ENCODE peak calls at places on chromosomes 12 and 14, in nine cellular contexts. S is stomach; G is left lung; J is ovary; E is H1; N is kidney; I is pancreas; X is A549; M is CD4-positive, CD25-positive, alpha-beta regulatory T cell. P is an unnamed sample.
A peak's percentile ranks its signal among the peaks of the same experiment; 100 is the strongest.

GRCh38 chr12:40158592-40159111 is 52.8 kb upstream of the SLC2A13 start:
- DNase-seq in S (no peak), G (no peak), J (no peak), E (no peak), N (no peak), I (no peak), X (no peak), M (no peak), P (no peak)

GRCh38 chr12:28497889-28498411 is 307.7 kb downstream of the CCDC91 start:
- DNase-seq in S (no peak), G (no peak), J (no peak), E (no peak), N (no peak), I (no peak), X (no peak), M (no peak), P (no peak)

GRCh38 chr14:87046960-87047359 is 946.0 kb downstream of the GALC start:
- DNase-seq in S (no peak), G (no peak), J (no peak), E (no peak), N (no peak), I (no peak), X (no peak), M (no peak), P (no peak)

GRCh38 chr12:52604859-52605258 is 3.6 kb upstream of the KRT72 start:
- DNase-seq in S (no peak), G (no peak), J (no peak), E (peak; percentile 17), N (no peak), I (no peak), X (no peak), M (no peak), P (no peak)

GRCh38 chr14:72515779-72516770 is 377.8 kb downstream of the DPF3 start:
- DNase-seq in S (no peak), G (no peak), J (no peak), E (no peak), N (no peak), I (no peak), X (no peak), M (no peak), P (no peak)

GRCh38 chr12:68279227-68280054 is 26.0 kb upstream of the IL22 start:
- DNase-seq in S (no peak), G (no peak), J (no peak), E (no peak), N (no peak), I (no peak), X (no peak), M (no peak), P (no peak)

GRCh38 chr12:14611640-14612203 is 44.0 kb upstream of the PLBD1 start:
- DNase-seq in S (no peak), G (no peak), J (no peak), E (no peak), N (no peak), I (no peak), X (no peak), M (no peak), P (no peak)

GRCh38 chr12:58364389-58365086 is 423.2 kb downstream of the ATP23 start:
- DNase-seq in S (no peak), G (no peak), J (no peak), E (no peak), N (no peak), I (no peak), X (peak; percentile 25), M (no peak), P (no peak)

GRCh38 chr12:83615152-83615551 is 928.4 kb downstream of the TMTC2 start:
- DNase-seq in S (no peak), G (no peak), J (no peak), E (no peak), N (no peak), I (no peak), X (no peak), M (no peak), P (no peak)

GRCh38 chr12:8453796-8454195 is 2.0 kb upstream of the CLEC6A start:
- DNase-seq in S (no peak), G (no peak), J (no peak), E (no peak), N (no peak), I (no peak), X (no peak), M (no peak), P (no peak)

GRCh38 chr14:85531594-85532391 is 1.8 kb downstream of the FLRT2 start:
- DNase-seq in S (peak; percentile 26), G (peak; percentile 72), J (peak; percentile 82), E (peak; percentile 72), N (peak; percentile 90), I (peak; percentile 75), X (peak; percentile 32), M (no peak), P (peak; percentile 62)

GRCh38 chr14:85529803-85530574 is at the start of gene FLRT2:
- DNase-seq in S (peak; percentile 39), G (peak; percentile 68), J (peak; percentile 81), E (peak; percentile 77), N (peak; percentile 81), I (peak; percentile 88), X (peak; percentile 33), M (no peak), P (no peak)

GRCh38 chr14:85530626-85531025 is 682 bp downstream of the FLRT2 start:
- DNase-seq in S (no peak), G (no peak), J (no peak), E (no peak), N (no peak), I (no peak), X (no peak), M (no peak), P (no peak)

GRCh38 chr14:85532570-85532969 is 2.6 kb downstream of the FLRT2 start:
- DNase-seq in S (no peak), G (no peak), J (no peak), E (no peak), N (no peak), I (no peak), X (no peak), M (no peak), P (no peak)

GRCh38 chr14:85531141-85531593 is 1.2 kb downstream of the FLRT2 start:
- DNase-seq in S (peak; percentile 28), G (peak; percentile 45), J (peak; percentile 77), E (peak; percentile 80), N (peak; percentile 83), I (peak; percentile 73), X (peak; percentile 15), M (no peak), P (no peak)
- H3K27ac ChIP-seq in S (peak overlapping the region; percentile 51), G (peak overlapping the region; percentile 30), J (peak overlapping the region; percentile 90), E (no peak overlapping the region), N (no peak overlapping the region), I (peak overlapping the region; percentile 91), X (peak overlapping the region; percentile 58), M (no peak overlapping the region), P (peak overlapping the region; percentile 78)

DNA sequence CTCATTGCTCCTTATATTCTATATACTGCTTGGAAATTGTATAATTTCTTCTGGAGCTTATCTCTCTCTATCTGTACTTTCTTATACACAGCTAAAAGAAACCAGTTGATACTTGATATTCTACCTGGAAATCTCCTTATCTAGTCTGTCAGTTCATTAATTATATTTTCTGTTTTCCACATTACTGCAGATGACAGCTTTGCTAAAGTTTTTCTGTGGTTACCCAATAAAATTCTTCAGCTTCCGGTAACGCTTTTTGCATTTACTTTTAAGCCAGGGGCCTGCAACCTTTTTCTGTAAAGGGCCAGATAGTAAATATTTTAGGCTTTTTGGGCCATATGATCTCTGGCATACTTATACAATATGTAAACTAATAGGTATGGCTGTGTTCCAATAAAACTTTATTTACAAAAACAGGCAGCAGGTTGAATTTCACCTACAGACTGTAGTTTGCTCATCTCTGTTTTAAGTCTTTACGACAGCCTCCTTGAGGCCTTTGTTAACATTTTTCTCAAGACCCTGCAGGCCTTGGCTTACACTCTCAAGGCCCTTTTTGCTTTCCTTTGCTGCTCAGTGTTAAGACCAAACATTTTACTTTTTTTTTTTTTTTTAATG is 48.3 kb downstream of the SPATS2 start:
- DNase-seq in S (no peak), G (no peak), J (no peak), E (no peak), N (no peak), I (no peak), X (no peak), M (no peak), P (no peak)
- H3K27ac ChIP-seq in S (no peak overlapping the region), G (no peak overlapping the region), J (no peak overlapping the region), E (no peak overlapping the region), N (no peak overlapping the region), I (no peak overlapping the region), X (no peak overlapping the region), M (no peak overlapping the region), P (no peak overlapping the region)

GRCh38 chr14:52876311-52876710 is 74.5 kb downstream of the FERMT2 start:
- DNase-seq in S (no peak), G (no peak), J (no peak), E (no peak), N (no peak), I (no peak), X (no peak), M (no peak), P (no peak)

GRCh38 chr14:52873096-52873495 is 77.8 kb downstream of the FERMT2 start:
- DNase-seq in S (no peak), G (no peak), J (no peak), E (no peak), N (no peak), I (no peak), X (no peak), M (no peak), P (no peak)

GRCh38 chr14:52875707-52876106 is 75.1 kb downstream of the FERMT2 start:
- DNase-seq in S (no peak), G (no peak), J (no peak), E (no peak), N (no peak), I (no peak), X (no peak), M (no peak), P (no peak)

GRCh38 chr14:52873694-52874093 is 77.2 kb downstream of the FERMT2 start:
- DNase-seq in S (no peak), G (no peak), J (no peak), E (no peak), N (no peak), I (no peak), X (no peak), M (no peak), P (no peak)

DNA sequence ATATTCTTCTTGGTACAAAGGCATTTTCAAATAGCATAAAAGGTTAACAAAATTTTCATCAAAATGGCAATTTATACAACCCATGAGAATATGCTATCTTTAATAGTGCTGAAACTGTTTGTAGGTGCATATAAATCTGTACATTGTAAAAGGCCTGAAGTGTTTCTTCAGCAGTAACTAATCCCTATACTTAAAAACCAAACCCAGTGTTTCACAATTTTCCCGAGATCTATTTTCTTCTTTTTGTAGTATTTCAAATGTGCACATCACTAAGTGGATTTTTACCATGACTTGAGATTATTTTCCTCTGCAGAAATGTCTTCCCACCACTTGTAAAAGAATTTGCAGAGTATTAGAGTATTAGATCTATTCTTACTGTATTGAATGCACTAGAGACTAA is 76.5 kb downstream of the FERMT2 start:
- DNase-seq in S (no peak), G (no peak), J (no peak), E (no peak), N (no peak), I (no peak), X (no peak), M (no peak), P (no peak)
- H3K27ac ChIP-seq in S (no peak overlapping the region), G (no peak overlapping the region), J (no peak overlapping the region), E (no peak overlapping the region), N (no peak overlapping the region), I (no peak overlapping the region), X (peak overlapping the region; percentile 2), M (no peak overlapping the region), P (no peak overlapping the region)

DNA sequence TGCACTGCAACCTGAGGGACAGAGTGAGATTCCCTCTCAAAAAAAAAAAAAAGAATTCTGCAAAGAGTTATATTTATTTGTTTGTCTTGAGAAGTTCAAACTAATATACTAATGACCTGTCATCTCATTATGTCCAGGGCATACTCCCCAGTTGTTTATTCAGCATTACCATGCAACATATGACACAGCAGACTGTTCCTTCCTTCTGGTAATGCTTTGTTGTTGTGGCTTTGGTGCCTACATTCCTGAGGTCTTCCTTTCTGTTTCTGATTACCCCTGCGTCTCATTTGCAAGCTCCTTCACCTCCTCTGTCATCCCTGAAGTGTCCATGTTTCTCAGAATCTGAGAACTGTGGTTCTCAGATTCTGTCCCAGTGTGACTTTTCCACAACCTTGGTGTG is 55.3 kb downstream of the DERA start:
- DNase-seq in S (no peak), G (no peak), J (no peak), E (no peak), N (no peak), I (no peak), X (no peak), M (no peak), P (no peak)
- H3K27ac ChIP-seq in S (no peak overlapping the region), G (no peak overlapping the region), J (no peak overlapping the region), E (no peak overlapping the region), N (no peak overlapping the region), I (no peak overlapping the region), X (no peak overlapping the region), M (no peak overlapping the region), P (no peak overlapping the region)